ENCODE peak calls at places on chromosomes 13 and 19, in seven cellular contexts. C is retinal pigment epithelial cell, F is astrocyte, T is RWPE1, B is SHP77, O is NCI-H187, P is activated T-helper 1 cell treated with Interleukin-2 at 50 U/mL for 16 hours. M is an unnamed sample.

GRCh38 chr19:8515317-8515716 is 1.4 kb upstream of the ZNF414 start:
- DNase-seq in O (no peak), C (no peak), F (no peak), P (peak), T (no peak), B (no peak), M (no peak)

GRCh38 chr19:17873661-17874422 is 2.1 kb downstream of the SLC5A5 start:
- DNase-seq in P (peak), O (no peak), B (no peak), F (no peak), C (no peak), T (peak), M (peak)

GRCh38 chr19:574658-575526 is 2.5 kb downstream of the BSG start:
- DNase-seq in F (peak), O (no peak), B (no peak), C (no peak), T (peak), P (no peak), M (peak)

GRCh38 chr19:49073514-49074378 is 1.2 kb upstream of the KCNA7 start:
- DNase-seq in B (peak), C (no peak), O (no peak), P (no peak), F (no peak), T (no peak), M (no peak)

GRCh38 chr13:30898721-30899188 is 7.3 kb upstream of the MEDAG start:
- DNase-seq in O (no peak), F (peak), C (peak), P (no peak), T (peak), B (no peak), M (peak)

GRCh38 chr13:35818577-35819165 is 312.5 kb downstream of the DCLK1 start:
- DNase-seq in B (no peak), P (no peak), T (peak), C (peak), O (no peak), F (no peak), M (peak)

GRCh38 chr13:26074706-26075105 is 22.9 kb upstream of the SHISA2 start:
- DNase-seq in P (no peak), T (no peak), O (no peak), C (no peak), F (peak), B (no peak), M (peak)

GRCh38 chr19:38920529-38921419 is 8.8 kb upstream of the CCER2 start:
- DNase-seq in T (no peak), F (no peak), O (no peak), C (no peak), P (no peak), B (no peak), M (no peak)

GRCh38 chr13:49428041-49428763 is 15.7 kb downstream of the CAB39L start:
- DNase-seq in P (no peak), T (no peak), O (no peak), C (no peak), B (no peak), F (no peak), M (no peak)

GRCh38 chr19:49455729-49456128 is 2.7 kb downstream of the ALDH16A1 start:
- DNase-seq in B (no peak), C (no peak), P (no peak), F (no peak), O (no peak), T (no peak), M (no peak)

GRCh38 chr13:20197361-20197834 is 4.7 kb upstream of the GJB2 start:
- DNase-seq in C (no peak), F (peak), O (no peak), P (no peak), T (peak), B (peak), M (peak)

GRCh38 chr19:8036438-8037099 is 16.0 kb upstream of the CCL25 start:
- DNase-seq in B (peak), P (no peak), C (no peak), F (no peak), O (no peak), T (no peak), M (no peak)

GRCh38 chr13:37929308-37929707 is 59.7 kb upstream of the TRPC4 start:
- DNase-seq in T (no peak), C (no peak), F (no peak), P (no peak), B (no peak), O (no peak), M (no peak)

GRCh38 chr19:2863818-2864217 is 3.3 kb upstream of the ZNF556 start:
- DNase-seq in C (no peak), O (no peak), F (no peak), T (no peak), P (no peak), B (no peak), M (no peak)

GRCh38 chr13:75319244-75319643 is 162.7 kb downstream of the TBC1D4 start:
- DNase-seq in P (no peak), F (peak), O (no peak), T (no peak), C (no peak), B (no peak), M (peak)

GRCh38 chr19:1936430-1936829 is 4.5 kb upstream of the CSNK1G2 start:
- DNase-seq in C (no peak), T (no peak), O (no peak), F (no peak), B (no peak), P (no peak), M (no peak)

GRCh38 chr13:113466321-113466836 is 13.1 kb upstream of the ADPRHL1 start:
- DNase-seq in O (no peak), F (no peak), B (no peak), T (no peak), C (no peak), P (no peak), M (no peak)

GRCh38 chr19:43928820-43929219 is 6.3 kb downstream of the ZNF45 start:
- DNase-seq in B (no peak), P (no peak), O (no peak), T (no peak), F (no peak), C (no peak), M (no peak)

GRCh38 chr19:46404039-46404883 is 9.1 kb downstream of the CCDC8 start:
- DNase-seq in P (no peak), O (no peak), B (no peak), C (no peak), F (peak), T (no peak), M (no peak)

GRCh38 chr19:51441410-51442390 is 16.6 kb downstream of the SIGLEC8 start:
- DNase-seq in C (no peak), B (no peak), O (no peak), F (no peak), P (peak), T (peak), M (no peak)

GRCh38 chr13:54750521-54750920 is 1721.9 kb downstream of the OLFM4 start:
- DNase-seq in F (no peak), T (no peak), P (no peak), C (peak), B (peak), O (no peak), M (no peak)

GRCh38 chr13:21040120-21040834 is 21.1 kb downstream of the LATS2 start:
- DNase-seq in C (no peak), T (no peak), F (no peak), B (no peak), O (no peak), P (no peak), M (no peak)

GRCh38 chr13:101552797-101553196 is 100.3 kb downstream of the ITGBL1 start:
- DNase-seq in P (no peak), F (peak), B (no peak), C (no peak), O (no peak), T (no peak), M (peak)

GRCh38 chr13:97466782-97467181 is 32.8 kb downstream of the RAP2A start:
- DNase-seq in P (no peak), B (no peak), T (no peak), F (no peak), O (no peak), C (no peak), M (no peak)

GRCh38 chr13:41557719-41558118 is 100.4 kb downstream of the RGCC start:
- DNase-seq in F (no peak), T (no peak), C (no peak), B (no peak), P (no peak), O (no peak), M (no peak)

GRCh38 chr13:36998624-36999041 is 507 bp downstream of the ALG5 start:
- DNase-seq in P (peak), T (peak), B (peak), F (no peak), C (no peak), O (no peak), M (no peak)

GRCh38 chr19:16875584-16876555 is 12.9 kb upstream of the F2RL3 start:
- DNase-seq in F (no peak), B (no peak), C (no peak), T (no peak), O (no peak), P (no peak), M (no peak)

GRCh38 chr19:39199025-39199424 is 2.3 kb downstream of the NCCRP1 start:
- DNase-seq in T (no peak), C (peak), O (no peak), B (peak), P (no peak), F (peak), M (peak)

GRCh38 chr13:33176526-33176925 is 109.0 kb downstream of the STARD13 start:
- DNase-seq in O (no peak), P (no peak), T (no peak), F (no peak), C (no peak), B (no peak), M (peak)

GRCh38 chr13:21638319-21639282 is 32.3 kb upstream of the FGF9 start:
- DNase-seq in O (peak), B (peak), T (peak), F (no peak), P (no peak), C (no peak), M (peak)

GRCh38 chr19:45901432-45901903 is 945 bp downstream of the MYPOP start:
- DNase-seq in F (no peak), C (no peak), O (no peak), B (no peak), P (no peak), T (no peak), M (peak)

GRCh38 chr19:10915511-10916091 is 12.8 kb downstream of the YIPF2 start:
- DNase-seq in T (peak), C (no peak), P (no peak), F (peak), B (no peak), O (no peak), M (peak)

GRCh38 chr13:99722419-99722818 is 221.1 kb downstream of the TM9SF2 start:
- DNase-seq in B (no peak), T (no peak), O (no peak), F (no peak), P (no peak), C (no peak), M (no peak)

GRCh38 chr13:96632536-96633320 is 361.5 kb downstream of the OXGR1 start:
- DNase-seq in T (no peak), B (no peak), O (no peak), C (no peak), F (no peak), P (no peak), M (peak)

GRCh38 chr13:110511509-110512181 is 49.9 kb downstream of the RAB20 start:
- DNase-seq in T (no peak), F (no peak), O (no peak), C (no peak), B (no peak), P (no peak), M (no peak)

GRCh38 chr19:31261651-31262331 is 87.4 kb downstream of the TSHZ3 start:
- DNase-seq in C (no peak), T (no peak), O (no peak), P (no peak), F (no peak), B (no peak), M (no peak)

M was measured in iris pigment epithelial cell.